ENCODE peak calls at places on chromosomes 11 and 22, in six cellular contexts. D is left ventricle myocardium inferior, G is heart right ventricle, V is fibroblast of pulmonary artery, C is brain microvascular endothelial cell, Q is adrenal gland. T is an unnamed sample.
A peak's percentile ranks its signal among the peaks of the same experiment; 100 is the strongest.

GRCh38 chr11:122642971-122643370 is 12.6 kb upstream of the UBASH3B start:
- DNase-seq in G (no peak), C (peak; percentile 68), V (no peak), D (no peak), Q (no peak), T (peak; percentile 39)

GRCh38 chr11:11163256-11163655 is 189.8 kb downstream of the CSNK2A3 start:
- DNase-seq in C (no peak), Q (no peak), G (no peak), D (no peak), V (peak; percentile 3), T (no peak)

GRCh38 chr22:49204599-49205214 is 623.0 kb downstream of the BRD1 start:
- DNase-seq in Q (peak; percentile 5), V (no peak), C (no peak), D (no peak), G (no peak), T (no peak)

GRCh38 chr22:32324505-32325415 is 32.9 kb upstream of the RFPL3 start:
- DNase-seq in C (no peak), V (no peak), D (no peak), Q (no peak), G (no peak), T (no peak)

GRCh38 chr11:109971184-109971523 is 122.0 kb upstream of the ZC3H12C start:
- DNase-seq in V (peak; percentile 90), D (no peak), C (peak; percentile 73), G (no peak), Q (no peak), T (peak; percentile 85)

GRCh38 chr11:92123540-92123939 is 101.1 kb upstream of the FAT3 start:
- DNase-seq in Q (no peak), D (no peak), C (peak; percentile 13), G (no peak), V (peak; percentile 50), T (peak; percentile 77)

GRCh38 chr22:46484861-46485595 is 52.4 kb downstream of the CELSR1 start:
- DNase-seq in G (no peak), Q (no peak), C (no peak), V (no peak), D (no peak), T (peak; percentile 56)

GRCh38 chr11:124586247-124586860 is 16.6 kb downstream of the OR8A1 start:
- DNase-seq in G (peak; percentile 56), V (peak; percentile 80), C (peak; percentile 68), Q (peak; percentile 69), D (peak; percentile 45), T (peak; percentile 72)

GRCh38 chr11:69027704-69028372 is 14.8 kb upstream of the MRGPRF start:
- DNase-seq in C (no peak), Q (no peak), D (no peak), V (peak; percentile 35), G (no peak), T (no peak)

GRCh38 chr11:126346586-126346940 is 8.9 kb upstream of the ST3GAL4 start:
- DNase-seq in G (no peak), Q (no peak), C (no peak), D (no peak), V (no peak), T (no peak)

GRCh38 chr22:30351226-30351625 is 5.5 kb downstream of the SF3A1 start:
- DNase-seq in G (no peak), Q (no peak), V (no peak), D (no peak), C (no peak), T (no peak)

GRCh38 chr11:120197977-120198376 is 12.9 kb upstream of the OAF start:
- DNase-seq in Q (no peak), D (no peak), C (no peak), V (no peak), G (no peak), T (no peak)

GRCh38 chr11:102220728-102221467 is 96.4 kb upstream of the BIRC3 start:
- DNase-seq in V (peak; percentile 33), Q (no peak), D (no peak), G (no peak), C (peak; percentile 68), T (peak; percentile 81)

GRCh38 chr11:70026726-70027125 is 51.4 kb upstream of the ANO1 start:
- DNase-seq in C (no peak), V (no peak), D (no peak), Q (no peak), G (no peak), T (no peak)

GRCh38 chr11:33195391-33196190 is 34.3 kb upstream of the CSTF3 start:
- DNase-seq in Q (no peak), V (peak; percentile 42), C (no peak), D (no peak), G (no peak), T (no peak)

GRCh38 chr11:66789097-66789890 is 53.9 kb upstream of the RCE1 start:
- DNase-seq in G (no peak), D (no peak), Q (no peak), V (no peak), C (no peak), T (no peak)

GRCh38 chr11:27158763-27159679 is 118.4 kb downstream of the BBOX1 start:
- DNase-seq in C (peak; percentile 90), Q (peak; percentile 66), G (no peak), V (peak; percentile 89), D (no peak), T (peak; percentile 88)

GRCh38 chr11:55661901-55662300 is at the start of gene OR4C6:
- DNase-seq in Q (no peak), C (no peak), D (no peak), G (no peak), V (no peak), T (no peak)

GRCh38 chr11:103872748-103873147 is 163.7 kb upstream of the DDI1 start:
- DNase-seq in G (no peak), C (no peak), V (no peak), D (no peak), Q (no peak), T (no peak)

GRCh38 chr11:31968774-31969433 is 122.0 kb upstream of the RCN1 start:
- DNase-seq in D (no peak), G (no peak), C (peak; percentile 85), Q (peak; percentile 65), V (peak; percentile 80), T (peak; percentile 72)

GRCh38 chr22:23682827-23683355 is 7.9 kb upstream of the RGL4 start:
- DNase-seq in V (no peak), G (no peak), Q (no peak), C (no peak), D (no peak), T (no peak)

GRCh38 chr11:120689591-120689990 is 178.0 kb downstream of the GRIK4 start:
- DNase-seq in V (no peak), Q (no peak), D (no peak), G (no peak), C (no peak), T (no peak)

GRCh38 chr22:50420581-50420980 is 54.3 kb downstream of the SBF1 start:
- DNase-seq in Q (no peak), G (no peak), D (no peak), C (no peak), V (no peak), T (no peak)

GRCh38 chr11:57312511-57313021 is 12.2 kb downstream of the TNKS1BP1 start:
- DNase-seq in Q (no peak), V (no peak), G (no peak), C (no peak), D (no peak), T (no peak)

GRCh38 chr11:28618426-28618825 is 510.2 kb downstream of the METTL15 start:
- DNase-seq in V (peak; percentile 41), G (no peak), D (no peak), Q (no peak), C (peak; percentile 18), T (peak; percentile 6)

GRCh38 chr22:49449811-49450386 is 377.8 kb downstream of the BRD1 start:
- DNase-seq in G (no peak), Q (no peak), D (no peak), C (no peak), V (no peak), T (no peak)

GRCh38 chr11:36383200-36383599 is 87.1 kb downstream of the PRR5L start:
- DNase-seq in Q (no peak), C (no peak), D (no peak), G (no peak), V (no peak), T (no peak)

GRCh38 chr22:17093081-17093480 is 8.3 kb downstream of the IL17RA start:
- DNase-seq in G (no peak), C (no peak), V (no peak), Q (peak; percentile 11), D (no peak), T (no peak)

DNA sequence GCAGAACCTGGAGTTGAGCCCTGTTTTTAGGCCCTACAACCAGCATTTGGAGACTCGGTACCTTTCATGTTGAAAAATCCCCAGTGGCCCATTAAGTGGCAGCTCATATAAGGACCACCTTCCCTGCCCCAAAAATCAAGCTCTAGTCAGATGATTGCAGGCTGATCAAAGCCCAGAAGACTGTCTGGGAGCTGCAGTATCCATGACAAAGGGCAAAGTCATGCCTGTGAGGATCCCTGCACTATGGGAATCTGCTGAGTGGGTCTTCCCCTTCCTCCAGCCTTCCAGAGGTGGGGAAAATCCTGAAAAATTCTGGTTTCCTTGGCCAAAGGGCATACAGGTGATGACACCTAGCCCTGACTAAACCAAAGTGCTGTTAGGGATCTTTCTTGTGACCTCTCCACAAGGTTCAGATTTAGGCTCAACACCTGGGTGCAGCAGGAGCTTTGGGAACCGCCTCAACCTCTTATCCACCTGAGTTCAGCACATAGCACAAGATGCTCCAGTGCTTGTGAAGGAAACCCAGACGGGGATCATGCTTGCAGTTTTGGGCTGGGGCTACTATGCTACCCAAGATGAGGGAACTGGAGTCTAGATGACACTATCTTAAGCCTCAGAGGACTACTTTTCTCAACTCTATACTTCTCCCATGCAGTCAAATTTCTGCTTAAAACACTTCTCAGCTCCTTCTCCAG is 1.2 kb upstream of the TRIM3 start:
- DNase-seq in V (no peak), D (no peak), Q (no peak), G (no peak), C (no peak), T (no peak)
- H3K4me3 ChIP-seq in V (no peak overlapping the region), D (no peak overlapping the region), Q (no peak overlapping the region), G (no peak overlapping the region), C (peak overlapping the region; percentile 57), T (no peak overlapping the region)

GRCh38 chr11:12868315-12869073 is 140.6 kb upstream of the RASSF10 start:
- DNase-seq in Q (no peak), V (no peak), D (no peak), C (no peak), G (no peak), T (peak; percentile 53)
- TF ChIP-seq CTCF in Q (peak; percentile 21), V (peak; percentile 45), D (peak; percentile 29), C (peak; percentile 49), G (peak; percentile 13), T (peak; percentile 39)

GRCh38 chr22:35883028-35883620 is 145.5 kb downstream of the RBFOX2 start:
- DNase-seq in V (peak; percentile 61), D (no peak), C (no peak), Q (no peak), G (no peak), T (peak; percentile 45)
- H3K4me3 ChIP-seq in V (no peak overlapping the region), D (peak overlapping the region; percentile 15), C (no peak overlapping the region), Q (no peak overlapping the region), G (no peak overlapping the region), T (no peak overlapping the region)

GRCh38 chr11:47552086-47552580 is 799 bp downstream of the CELF1 start:
- DNase-seq in D (peak; percentile 20), Q (peak; percentile 42), G (no peak), V (peak; percentile 53), C (peak; percentile 19), T (peak; percentile 46)

GRCh38 chr11:47550288-47551052 is 2.5 kb downstream of the CELF1 start:
- DNase-seq in Q (no peak), V (no peak), C (no peak), D (no peak), G (no peak), T (no peak)

GRCh38 chr11:47552581-47553416 is at the start of gene CELF1:
- DNase-seq in V (peak; percentile 87), G (peak; percentile 92), C (peak; percentile 80), Q (peak; percentile 92), D (peak; percentile 91), T (peak; percentile 88)

GRCh38 chr11:47551086-47551485 is 1.8 kb downstream of the CELF1 start:
- DNase-seq in V (peak; percentile 44), G (no peak), C (no peak), Q (no peak), D (no peak), T (no peak)

GRCh38 chr11:47553417-47553746 is 450 bp upstream of the CELF1 start:
- DNase-seq in C (no peak), D (no peak), V (peak; percentile 51), G (no peak), Q (no peak), T (no peak)
- TF ChIP-seq CTCF in C (no peak), D (peak; percentile 13), V (no peak), G (peak; percentile 3), Q (peak; percentile 43), T (no peak)